ENCODE peak calls at places on chromosomes 6 and 20, in nine cellular contexts. One of them, this sample, is unnamed.

GRCh38 chr20:63582382-63583063 is 8.5 kb upstream of the HELZ2 start:
- DNase-seq in tibial nerve: no peak
- DNase-seq in IMR-90: no peak
- DNase-seq in GM23248: no peak
- DNase-seq in heart left ventricle: peak; percentile 11
- DNase-seq in ascending aorta: no peak
- DNase-seq in CD8-positive, alpha-beta memory T cell: no peak
- DNase-seq in OCI-LY7: no peak
- DNase-seq in CD8-positive, alpha-beta T cell: no peak
- DNase-seq in this sample: no peak

GRCh38 chr20:64196831-64197418 is 32.7 kb downstream of the MYT1 start:
- DNase-seq in tibial nerve: no peak
- DNase-seq in IMR-90: no peak
- DNase-seq in GM23248: no peak
- DNase-seq in heart left ventricle: no peak
- DNase-seq in ascending aorta: no peak
- DNase-seq in CD8-positive, alpha-beta memory T cell: no peak
- DNase-seq in OCI-LY7: no peak
- DNase-seq in CD8-positive, alpha-beta T cell: no peak
- DNase-seq in this sample: no peak

GRCh38 chr20:51366155-51366886 is 176.2 kb downstream of the NFATC2 start:
- DNase-seq in tibial nerve: peak; percentile 57
- DNase-seq in IMR-90: peak; percentile 100
- DNase-seq in GM23248: peak; percentile 100
- DNase-seq in heart left ventricle: peak; percentile 84
- DNase-seq in ascending aorta: peak; percentile 94
- DNase-seq in CD8-positive, alpha-beta memory T cell: no peak
- DNase-seq in OCI-LY7: no peak
- DNase-seq in CD8-positive, alpha-beta T cell: no peak
- DNase-seq in this sample: no peak

GRCh38 chr6:149134531-149134933 is 183.0 kb upstream of the TAB2 start:
- DNase-seq in tibial nerve: no peak
- DNase-seq in IMR-90: peak; percentile 36
- DNase-seq in GM23248: peak; percentile 46
- DNase-seq in heart left ventricle: no peak
- DNase-seq in ascending aorta: no peak
- DNase-seq in CD8-positive, alpha-beta memory T cell: no peak
- DNase-seq in OCI-LY7: no peak
- DNase-seq in CD8-positive, alpha-beta T cell: no peak
- DNase-seq in this sample: no peak

GRCh38 chr6:21587925-21588811 is 5.4 kb upstream of the SOX4 start:
- DNase-seq in tibial nerve: peak; percentile 38
- DNase-seq in IMR-90: peak; percentile 44
- DNase-seq in GM23248: peak; percentile 80
- DNase-seq in heart left ventricle: peak; percentile 63
- DNase-seq in ascending aorta: peak; percentile 71
- DNase-seq in CD8-positive, alpha-beta memory T cell: peak; percentile 6
- DNase-seq in OCI-LY7: peak; percentile 60
- DNase-seq in CD8-positive, alpha-beta T cell: peak; percentile 27
- DNase-seq in this sample: peak; percentile 44

GRCh38 chr20:58306421-58307261 is 2.9 kb upstream of the RAB22A start:
- DNase-seq in tibial nerve: peak; percentile 16
- DNase-seq in IMR-90: peak; percentile 76
- DNase-seq in GM23248: peak; percentile 50
- DNase-seq in heart left ventricle: peak; percentile 40
- DNase-seq in ascending aorta: peak; percentile 69
- DNase-seq in CD8-positive, alpha-beta memory T cell: peak; percentile 57
- DNase-seq in OCI-LY7: peak; percentile 24
- DNase-seq in CD8-positive, alpha-beta T cell: peak; percentile 73
- DNase-seq in this sample: no peak

GRCh38 chr6:47780510-47781356 is 1.1 kb upstream of the OPN5 start:
- DNase-seq in tibial nerve: peak; percentile 30
- DNase-seq in IMR-90: peak; percentile 73
- DNase-seq in GM23248: peak; percentile 75
- DNase-seq in heart left ventricle: no peak
- DNase-seq in ascending aorta: no peak
- DNase-seq in CD8-positive, alpha-beta memory T cell: peak; percentile 3
- DNase-seq in OCI-LY7: peak; percentile 67
- DNase-seq in CD8-positive, alpha-beta T cell: peak; percentile 7
- DNase-seq in this sample: peak; percentile 46

GRCh38 chr6:71585472-71585871 is 296.9 kb downstream of the OGFRL1 start:
- DNase-seq in tibial nerve: no peak
- DNase-seq in IMR-90: no peak
- DNase-seq in GM23248: no peak
- DNase-seq in heart left ventricle: no peak
- DNase-seq in ascending aorta: no peak
- DNase-seq in CD8-positive, alpha-beta memory T cell: no peak
- DNase-seq in OCI-LY7: no peak
- DNase-seq in CD8-positive, alpha-beta T cell: no peak
- DNase-seq in this sample: no peak

GRCh38 chr6:43770417-43771209 is 602 bp downstream of the VEGFA start:
- DNase-seq in tibial nerve: no peak
- DNase-seq in IMR-90: peak; percentile 69
- DNase-seq in GM23248: peak; percentile 77
- DNase-seq in heart left ventricle: peak; percentile 87
- DNase-seq in ascending aorta: peak; percentile 84
- DNase-seq in CD8-positive, alpha-beta memory T cell: no peak
- DNase-seq in OCI-LY7: peak; percentile 72
- DNase-seq in CD8-positive, alpha-beta T cell: peak; percentile 15
- DNase-seq in this sample: peak; percentile 64

GRCh38 chr6:30394139-30394538 is 49.2 kb downstream of the RPP21 start:
- DNase-seq in tibial nerve: no peak
- DNase-seq in IMR-90: no peak
- DNase-seq in GM23248: no peak
- DNase-seq in heart left ventricle: no peak
- DNase-seq in ascending aorta: no peak
- DNase-seq in CD8-positive, alpha-beta memory T cell: no peak
- DNase-seq in OCI-LY7: no peak
- DNase-seq in CD8-positive, alpha-beta T cell: no peak
- DNase-seq in this sample: no peak

GRCh38 chr6:149093643-149094042 is 223.9 kb upstream of the TAB2 start:
- DNase-seq in tibial nerve: no peak
- DNase-seq in IMR-90: peak; percentile 75
- DNase-seq in GM23248: peak; percentile 38
- DNase-seq in heart left ventricle: no peak
- DNase-seq in ascending aorta: no peak
- DNase-seq in CD8-positive, alpha-beta memory T cell: no peak
- DNase-seq in OCI-LY7: no peak
- DNase-seq in CD8-positive, alpha-beta T cell: no peak
- DNase-seq in this sample: no peak

GRCh38 chr6:133467231-133467981 is 226.2 kb downstream of the EYA4 start:
- DNase-seq in tibial nerve: no peak
- DNase-seq in IMR-90: peak; percentile 76
- DNase-seq in GM23248: no peak
- DNase-seq in heart left ventricle: no peak
- DNase-seq in ascending aorta: no peak
- DNase-seq in CD8-positive, alpha-beta memory T cell: no peak
- DNase-seq in OCI-LY7: no peak
- DNase-seq in CD8-positive, alpha-beta T cell: no peak
- DNase-seq in this sample: no peak

GRCh38 chr6:3775386-3775785 is 23.9 kb upstream of the PXDC1 start:
- DNase-seq in tibial nerve: no peak
- DNase-seq in IMR-90: no peak
- DNase-seq in GM23248: no peak
- DNase-seq in heart left ventricle: no peak
- DNase-seq in ascending aorta: no peak
- DNase-seq in CD8-positive, alpha-beta memory T cell: no peak
- DNase-seq in OCI-LY7: no peak
- DNase-seq in CD8-positive, alpha-beta T cell: no peak
- DNase-seq in this sample: no peak

GRCh38 chr6:25354078-25354940 is 75.1 kb downstream of the CARMIL1 start:
- DNase-seq in tibial nerve: no peak
- DNase-seq in IMR-90: peak; percentile 39
- DNase-seq in GM23248: peak; percentile 69
- DNase-seq in heart left ventricle: no peak
- DNase-seq in ascending aorta: no peak
- DNase-seq in CD8-positive, alpha-beta memory T cell: no peak
- DNase-seq in OCI-LY7: no peak
- DNase-seq in CD8-positive, alpha-beta T cell: no peak
- DNase-seq in this sample: no peak
- H3K4me1 ChIP-seq in tibial nerve: peaks cover 3% of the 10 kb centered on the region
- H3K4me1 ChIP-seq in IMR-90: peaks cover 5% of the 10 kb centered on the region
- H3K4me1 ChIP-seq in GM23248: peaks cover 18% of the 10 kb centered on the region
- H3K4me1 ChIP-seq in heart left ventricle: no peaks in the 10 kb centered on the region
- H3K4me1 ChIP-seq in ascending aorta: peaks cover 7% of the 10 kb centered on the region
- H3K4me1 ChIP-seq in CD8-positive, alpha-beta memory T cell: peaks cover 7% of the 10 kb centered on the region
- H3K4me1 ChIP-seq in OCI-LY7: peaks cover 39% of the 10 kb centered on the region
- H3K4me1 ChIP-seq in CD8-positive, alpha-beta T cell: peaks cover 7% of the 10 kb centered on the region
- H3K4me1 ChIP-seq in this sample: peaks cover 2% of the 10 kb centered on the region

DNA sequence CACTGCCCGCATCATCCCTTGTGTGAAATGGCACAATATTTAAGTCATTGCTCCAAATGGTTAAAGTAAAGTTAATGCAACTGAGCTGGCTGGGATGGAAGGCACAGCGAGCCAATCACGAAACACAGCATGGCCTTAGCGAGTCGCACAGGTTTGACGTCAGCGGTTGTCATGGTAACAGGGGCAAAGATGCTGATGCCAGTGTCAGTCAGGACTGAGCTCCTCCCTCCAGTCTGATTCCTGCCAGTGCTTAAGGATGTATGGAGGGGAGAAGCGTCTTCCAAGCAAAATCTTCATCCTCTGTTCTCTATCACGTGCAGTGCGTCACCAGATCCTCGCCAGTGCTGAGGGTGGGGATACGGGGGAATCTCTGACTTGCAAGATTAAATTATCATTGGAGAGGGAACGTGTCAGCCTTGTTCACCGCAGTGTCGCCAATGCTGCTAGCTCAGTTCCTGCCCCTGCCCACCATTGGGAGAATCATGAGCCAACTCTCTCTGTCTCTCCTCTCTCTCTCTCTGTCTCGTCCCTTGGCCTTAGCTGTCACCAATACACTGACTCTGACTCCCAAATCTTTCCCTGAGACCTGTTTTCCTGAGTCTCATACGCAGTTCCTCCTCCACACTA is 24.5 kb downstream of the TSPYL4 start:
- DNase-seq in tibial nerve: peak; percentile 86
- DNase-seq in IMR-90: peak; percentile 91
- DNase-seq in GM23248: peak; percentile 97
- DNase-seq in heart left ventricle: peak; percentile 90
- DNase-seq in ascending aorta: peak; percentile 87
- DNase-seq in CD8-positive, alpha-beta memory T cell: no peak
- DNase-seq in OCI-LY7: peak; percentile 6
- DNase-seq in CD8-positive, alpha-beta T cell: no peak
- DNase-seq in this sample: peak; percentile 64
- H3K4me3 ChIP-seq in tibial nerve: peak overlapping the region; percentile 6
- H3K4me3 ChIP-seq in IMR-90: peak overlapping the region; percentile 27
- H3K4me3 ChIP-seq in GM23248: peak overlapping the region; percentile 74
- H3K4me3 ChIP-seq in heart left ventricle: peak overlapping the region; percentile 25
- H3K4me3 ChIP-seq in ascending aorta: peak overlapping the region; percentile 4
- H3K4me3 ChIP-seq in CD8-positive, alpha-beta memory T cell: no peak overlapping the region
- H3K4me3 ChIP-seq in OCI-LY7: no peak overlapping the region
- H3K4me3 ChIP-seq in CD8-positive, alpha-beta T cell: no peak overlapping the region
- H3K4me3 ChIP-seq in this sample: no peak overlapping the region

GRCh38 chr6:166381381-166381732 is 1.4 kb downstream of the MPC1 start:
- DNase-seq in tibial nerve: no peak
- DNase-seq in IMR-90: no peak
- DNase-seq in GM23248: no peak
- DNase-seq in heart left ventricle: no peak
- DNase-seq in ascending aorta: no peak
- DNase-seq in CD8-positive, alpha-beta memory T cell: no peak
- DNase-seq in OCI-LY7: no peak
- DNase-seq in CD8-positive, alpha-beta T cell: no peak
- DNase-seq in this sample: no peak

GRCh38 chr6:166381733-166382499 is 824 bp downstream of the MPC1 start:
- DNase-seq in tibial nerve: peak; percentile 41
- DNase-seq in IMR-90: peak; percentile 46
- DNase-seq in GM23248: peak; percentile 78
- DNase-seq in heart left ventricle: peak; percentile 75
- DNase-seq in ascending aorta: peak; percentile 83
- DNase-seq in CD8-positive, alpha-beta memory T cell: peak; percentile 50
- DNase-seq in OCI-LY7: peak; percentile 74
- DNase-seq in CD8-positive, alpha-beta T cell: peak; percentile 70
- DNase-seq in this sample: peak; percentile 45

GRCh38 chr6:166386111-166386510 is 3.4 kb upstream of the MPC1 start:
- DNase-seq in tibial nerve: no peak
- DNase-seq in IMR-90: no peak
- DNase-seq in GM23248: no peak
- DNase-seq in heart left ventricle: no peak
- DNase-seq in ascending aorta: no peak
- DNase-seq in CD8-positive, alpha-beta memory T cell: no peak
- DNase-seq in OCI-LY7: no peak
- DNase-seq in CD8-positive, alpha-beta T cell: no peak
- DNase-seq in this sample: no peak

GRCh38 chr6:166382500-166382932 is 224 bp downstream of the MPC1 start:
- DNase-seq in tibial nerve: no peak
- DNase-seq in IMR-90: no peak
- DNase-seq in GM23248: no peak
- DNase-seq in heart left ventricle: peak; percentile 35
- DNase-seq in ascending aorta: no peak
- DNase-seq in CD8-positive, alpha-beta memory T cell: no peak
- DNase-seq in OCI-LY7: no peak
- DNase-seq in CD8-positive, alpha-beta T cell: no peak
- DNase-seq in this sample: no peak

GRCh38 chr6:166382933-166383816 is at the start of gene MPC1:
- DNase-seq in tibial nerve: peak; percentile 91
- DNase-seq in IMR-90: peak; percentile 92
- DNase-seq in GM23248: peak; percentile 98
- DNase-seq in heart left ventricle: peak; percentile 98
- DNase-seq in ascending aorta: peak; percentile 98
- DNase-seq in CD8-positive, alpha-beta memory T cell: peak; percentile 91
- DNase-seq in OCI-LY7: peak; percentile 96
- DNase-seq in CD8-positive, alpha-beta T cell: peak; percentile 93
- DNase-seq in this sample: peak; percentile 95
- H3K36me3 ChIP-seq in tibial nerve: no peaks in the 10 kb centered on the region
- H3K36me3 ChIP-seq in IMR-90: no peaks in the 10 kb centered on the region
- H3K36me3 ChIP-seq in GM23248: no peaks in the 10 kb centered on the region
- H3K36me3 ChIP-seq in heart left ventricle: no peaks in the 10 kb centered on the region
- H3K36me3 ChIP-seq in ascending aorta: no peaks in the 10 kb centered on the region
- H3K36me3 ChIP-seq in CD8-positive, alpha-beta memory T cell: no peaks in the 10 kb centered on the region
- H3K36me3 ChIP-seq in OCI-LY7: no peaks in the 10 kb centered on the region
- H3K36me3 ChIP-seq in CD8-positive, alpha-beta T cell: no peaks in the 10 kb centered on the region
- H3K36me3 ChIP-seq in this sample: no peaks in the 10 kb centered on the region

GRCh38 chr6:39841923-39842322 is 49.7 kb downstream of the DAAM2 start:
- DNase-seq in tibial nerve: no peak
- DNase-seq in IMR-90: no peak
- DNase-seq in GM23248: peak; percentile 27
- DNase-seq in heart left ventricle: no peak
- DNase-seq in ascending aorta: no peak
- DNase-seq in CD8-positive, alpha-beta memory T cell: no peak
- DNase-seq in OCI-LY7: no peak
- DNase-seq in CD8-positive, alpha-beta T cell: no peak
- DNase-seq in this sample: no peak

GRCh38 chr6:39841291-39841690 is 49.1 kb downstream of the DAAM2 start:
- DNase-seq in tibial nerve: no peak
- DNase-seq in IMR-90: peak; percentile 11
- DNase-seq in GM23248: no peak
- DNase-seq in heart left ventricle: no peak
- DNase-seq in ascending aorta: no peak
- DNase-seq in CD8-positive, alpha-beta memory T cell: no peak
- DNase-seq in OCI-LY7: no peak
- DNase-seq in CD8-positive, alpha-beta T cell: no peak
- DNase-seq in this sample: no peak

GRCh38 chr6:39840781-39841180 is 48.6 kb downstream of the DAAM2 start:
- DNase-seq in tibial nerve: no peak
- DNase-seq in IMR-90: no peak
- DNase-seq in GM23248: no peak
- DNase-seq in heart left ventricle: no peak
- DNase-seq in ascending aorta: no peak
- DNase-seq in CD8-positive, alpha-beta memory T cell: no peak
- DNase-seq in OCI-LY7: no peak
- DNase-seq in CD8-positive, alpha-beta T cell: no peak
- DNase-seq in this sample: no peak

GRCh38 chr6:39836621-39837020 is 44.4 kb downstream of the DAAM2 start:
- DNase-seq in tibial nerve: no peak
- DNase-seq in IMR-90: peak; percentile 14
- DNase-seq in GM23248: peak; percentile 62
- DNase-seq in heart left ventricle: no peak
- DNase-seq in ascending aorta: no peak
- DNase-seq in CD8-positive, alpha-beta memory T cell: no peak
- DNase-seq in OCI-LY7: no peak
- DNase-seq in CD8-positive, alpha-beta T cell: no peak
- DNase-seq in this sample: no peak

GRCh38 chr6:39839445-39839844 is 47.3 kb downstream of the DAAM2 start:
- DNase-seq in tibial nerve: no peak
- DNase-seq in IMR-90: no peak
- DNase-seq in GM23248: no peak
- DNase-seq in heart left ventricle: no peak
- DNase-seq in ascending aorta: no peak
- DNase-seq in CD8-positive, alpha-beta memory T cell: no peak
- DNase-seq in OCI-LY7: no peak
- DNase-seq in CD8-positive, alpha-beta T cell: no peak
- DNase-seq in this sample: no peak
- H3K4me1 ChIP-seq in tibial nerve: peaks cover 8% of the 10 kb centered on the region
- H3K4me1 ChIP-seq in IMR-90: peaks cover 18% of the 10 kb centered on the region
- H3K4me1 ChIP-seq in GM23248: peaks cover 17% of the 10 kb centered on the region
- H3K4me1 ChIP-seq in heart left ventricle: peaks cover 7% of the 10 kb centered on the region
- H3K4me1 ChIP-seq in ascending aorta: peaks cover 17% of the 10 kb centered on the region
- H3K4me1 ChIP-seq in CD8-positive, alpha-beta memory T cell: no peaks in the 10 kb centered on the region
- H3K4me1 ChIP-seq in OCI-LY7: peaks cover 2% of the 10 kb centered on the region
- H3K4me1 ChIP-seq in CD8-positive, alpha-beta T cell: no peaks in the 10 kb centered on the region
- H3K4me1 ChIP-seq in this sample: no peaks in the 10 kb centered on the region

This sample was measured in HAP-1.